ENCODE peak calls at places on chromosomes 16 and 17, in seven cellular contexts. Z is IMR-90, W is adrenal gland, H is BE2C, S is cardiac muscle cell, U is A673, Y is ascending aorta. T is an unnamed sample.

GRCh38 chr17:75428775-75429469 is 23.4 kb upstream of the GRB2 start:
- DNase-seq in Z (peak), W (no peak), H (no peak), S (peak), U (no peak), Y (peak), T (peak)

GRCh38 chr16:89383095-89384003 is 107.0 kb downstream of the ANKRD11 start:
- DNase-seq in Z (peak), W (peak), H (peak), S (peak), U (no peak), Y (no peak), T (no peak)

GRCh38 chr17:64358261-64358788 is 32.3 kb downstream of the PECAM1 start:
- DNase-seq in Z (no peak), W (no peak), H (no peak), S (no peak), U (no peak), Y (no peak), T (peak)

GRCh38 chr16:57528499-57529323 is 7.7 kb downstream of the CCDC102A start:
- DNase-seq in Z (no peak), W (no peak), H (peak), S (no peak), U (no peak), Y (no peak), T (no peak)

GRCh38 chr17:67467500-67468481 is 90.7 kb downstream of the PITPNC1 start:
- DNase-seq in Z (no peak), W (no peak), H (peak), S (no peak), U (peak), Y (no peak), T (peak)

GRCh38 chr17:42894283-42895184 is 6.1 kb upstream of the G6PC1 start:
- DNase-seq in Z (no peak), W (no peak), H (no peak), S (no peak), U (no peak), Y (no peak), T (no peak)

GRCh38 chr17:65794572-65794971 is 233.1 kb upstream of the AXIN2 start:
- DNase-seq in Z (peak), W (no peak), H (no peak), S (peak), U (peak), Y (no peak), T (peak)

GRCh38 chr17:37327341-37328090 is 48.3 kb upstream of the C17orf78 start:
- DNase-seq in Z (peak), W (no peak), H (no peak), S (peak), U (no peak), Y (no peak), T (peak)

GRCh38 chr17:28407974-28408306 is 1.9 kb upstream of the SLC46A1 start:
- DNase-seq in Z (no peak), W (no peak), H (no peak), S (no peak), U (no peak), Y (no peak), T (no peak)

GRCh38 chr17:68199837-68200688 is 47.8 kb upstream of the AMZ2 start:
- DNase-seq in Z (no peak), W (no peak), H (no peak), S (no peak), U (no peak), Y (no peak), T (no peak)

GRCh38 chr16:89337965-89338364 is 120.5 kb downstream of the ZNF778 start:
- DNase-seq in Z (no peak), W (no peak), H (no peak), S (no peak), U (no peak), Y (no peak), T (no peak)

GRCh38 chr17:4728124-4728523 is 3.1 kb upstream of the MED11 start:
- DNase-seq in Z (no peak), W (peak), H (no peak), S (peak), U (no peak), Y (no peak), T (no peak)

GRCh38 chr16:66927918-66928649 is 2.7 kb upstream of the RRAD start:
- DNase-seq in Z (peak), W (peak), H (no peak), S (no peak), U (no peak), Y (no peak), T (peak)

GRCh38 chr16:66927012-66927436 is 1.7 kb upstream of the RRAD start:
- DNase-seq in Z (peak), W (no peak), H (peak), S (peak), U (no peak), Y (peak), T (peak)

GRCh38 chr16:66926171-66926570 is 836 bp upstream of the RRAD start:
- DNase-seq in Z (no peak), W (peak), H (no peak), S (no peak), U (no peak), Y (peak), T (no peak)

GRCh38 chr16:66930189-66930588 is 4.0 kb downstream of the CIAO2B start:
- DNase-seq in Z (peak), W (peak), H (peak), S (peak), U (no peak), Y (no peak), T (peak)

GRCh38 chr16:66928702-66929388 is 3.5 kb upstream of the RRAD start:
- DNase-seq in Z (peak), W (no peak), H (peak), S (peak), U (peak), Y (no peak), T (peak)
- TF ChIP-seq CTCF in Z (peak), W (peak), H (peak), S (peak), U (peak), Y (peak), T (peak)

GRCh38 chr16:1680361-1680760 is 2.3 kb downstream of the JPT2 start:
- DNase-seq in Z (no peak), W (no peak), H (no peak), S (no peak), U (no peak), Y (no peak), T (no peak)

GRCh38 chr16:1677942-1678499 is at the start of gene JPT2:
- DNase-seq in Z (peak), W (peak), H (peak), S (peak), U (peak), Y (peak), T (peak)

GRCh38 chr16:1677339-1677738 is 740 bp upstream of the JPT2 start:
- DNase-seq in Z (no peak), W (no peak), H (no peak), S (no peak), U (no peak), Y (no peak), T (no peak)

GRCh38 chr16:1678500-1679098 is 520 bp downstream of the JPT2 start:
- DNase-seq in Z (peak), W (peak), H (peak), S (peak), U (peak), Y (peak), T (peak)

GRCh38 chr16:1681032-1681431 is 3.0 kb downstream of the JPT2 start:
- DNase-seq in Z (no peak), W (no peak), H (no peak), S (no peak), U (no peak), Y (no peak), T (no peak)
- H3K4me3 ChIP-seq in Z (no peak), W (no peak), H (no peak), S (no peak), U (no peak), Y (no peak), T (no peak)

DNA sequence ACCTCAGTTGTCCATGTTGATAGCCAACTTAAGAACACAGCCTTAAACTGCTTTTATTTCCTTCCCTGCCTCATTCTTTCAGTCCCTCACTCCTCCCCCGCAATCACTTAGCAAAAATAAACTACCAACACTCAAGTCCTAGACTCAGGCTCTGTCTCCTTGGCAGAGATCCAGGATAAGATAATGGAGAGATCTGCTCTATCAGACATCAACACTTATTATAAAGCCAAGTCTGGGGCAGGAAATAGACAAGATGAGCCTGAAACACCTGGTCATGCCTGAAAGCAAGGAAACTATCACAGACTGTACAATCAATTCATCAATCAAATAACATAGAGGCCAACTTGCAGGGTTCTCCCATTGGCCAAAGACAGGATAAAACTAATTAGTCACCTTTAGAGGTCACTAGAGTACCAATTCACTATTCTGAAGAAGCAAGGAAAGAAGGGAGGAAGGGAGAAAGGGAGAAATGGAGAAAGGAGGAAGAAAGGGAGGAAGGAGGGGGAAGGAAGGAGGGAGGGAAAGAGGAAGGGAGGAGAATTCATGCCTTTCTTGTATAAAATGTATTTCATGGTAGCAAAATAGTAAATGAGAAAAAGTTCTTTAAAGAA is 15.6 kb downstream of the HYDIN start:
- DNase-seq in Z (no peak), W (no peak), H (no peak), S (peak), U (peak), Y (no peak), T (no peak)
- TF ChIP-seq CTCF in Z (no peak), W (peak), H (no peak), S (peak), U (no peak), Y (no peak), T (peak)

GRCh38 chr17:81033535-81034167 is 1.3 kb upstream of the BAIAP2 start:
- DNase-seq in Z (no peak), W (no peak), H (no peak), S (no peak), U (no peak), Y (no peak), T (no peak)

GRCh38 chr17:81032641-81033422 is 2.1 kb upstream of the BAIAP2 start:
- DNase-seq in Z (no peak), W (no peak), H (no peak), S (no peak), U (no peak), Y (no peak), T (no peak)

GRCh38 chr17:81035389-81036127 is 607 bp downstream of the BAIAP2 start:
- DNase-seq in Z (no peak), W (no peak), H (no peak), S (peak), U (peak), Y (no peak), T (no peak)

GRCh38 chr17:81034779-81035388 is at the start of gene BAIAP2:
- DNase-seq in Z (peak), W (peak), H (peak), S (peak), U (peak), Y (peak), T (peak)

DNA sequence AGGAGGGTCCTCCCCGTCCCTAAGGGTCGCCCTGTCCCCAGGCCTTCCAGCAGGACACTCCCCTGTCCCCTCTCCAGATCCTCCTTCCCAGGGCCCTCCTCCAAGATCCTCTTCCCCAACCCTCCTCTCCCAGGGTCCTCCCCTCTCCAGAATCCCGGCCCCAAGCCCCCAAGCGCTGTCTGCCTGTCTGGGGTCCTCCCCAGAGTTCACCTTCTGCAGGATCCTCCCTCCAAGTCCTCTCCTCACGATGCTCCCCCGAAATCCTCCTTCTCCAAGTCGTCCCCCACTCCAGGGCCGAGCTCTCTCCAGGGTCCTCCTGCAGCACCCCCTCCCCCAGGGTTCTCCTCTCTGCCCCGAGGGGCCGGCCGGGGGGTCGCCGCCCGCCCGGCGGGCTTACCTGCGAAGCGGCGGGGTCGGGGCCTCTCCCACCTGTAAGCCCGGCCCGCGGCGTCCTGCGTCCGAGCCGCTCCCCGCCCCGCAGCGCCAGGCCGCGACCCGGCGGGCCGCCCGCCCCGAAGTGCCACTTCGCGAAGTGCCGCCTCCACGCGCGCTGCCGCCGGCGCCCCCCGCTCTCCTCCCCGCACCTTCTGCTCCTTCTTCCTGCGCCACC is 678 bp upstream of the BAIAP2 start:
- DNase-seq in Z (no peak), W (no peak), H (no peak), S (no peak), U (peak), Y (no peak), T (no peak)
- H3K4me3 ChIP-seq in Z (peak), W (peak), H (peak), S (peak), U (peak), Y (peak), T (peak)

GRCh38 chr16:589658-590159 is at the start of gene RAB40C:
- DNase-seq in Z (peak), W (peak), H (peak), S (peak), U (peak), Y (peak), T (peak)
- TF ChIP-seq CTCF in Z (peak), W (no peak), H (no peak), S (no peak), U (no peak), Y (no peak), T (no peak)